ENCODE peak calls at places on chromosome X, in six cellular contexts. Y is HepG2, B is A549, E is endothelial cell of umbilical vein, Z is K562, G is GM12878. M is an unnamed sample.

GRCh38 chrX:82412851-82413250 is 1095.2 kb upstream of the POU3F4 start:
- DNase-seq in B (no peak), Y (no peak), E (no peak), Z (no peak), G (no peak), M (no peak)

GRCh38 chrX:28920554-28920953 is 333.3 kb downstream of the IL1RAPL1 start:
- DNase-seq in B (no peak), G (no peak), Z (no peak), E (peak), Y (no peak), M (no peak)

GRCh38 chrX:111634823-111635410 is 46.1 kb upstream of the ALG13 start:
- DNase-seq in E (no peak), Z (no peak), B (no peak), Y (no peak), G (no peak), M (no peak)

GRCh38 chrX:68438575-68438974 is 5.3 kb upstream of the OPHN1 start:
- DNase-seq in G (no peak), B (peak), E (no peak), Z (peak), Y (peak), M (no peak)

GRCh38 chrX:119488749-119489148 is 20.5 kb downstream of the SLC25A5 start:
- DNase-seq in G (no peak), Z (peak), B (peak), Y (peak), E (peak), M (peak)

GRCh38 chrX:131083510-131084142 is 25.5 kb downstream of the ARHGAP36 start:
- DNase-seq in Y (peak), B (no peak), E (no peak), G (no peak), Z (no peak), M (no peak)

GRCh38 chrX:45628041-45628440 is 427.4 kb upstream of the DIPK2B start:
- DNase-seq in E (no peak), G (no peak), B (no peak), Y (no peak), Z (no peak), M (no peak)

GRCh38 chrX:2385224-2385623 is 115.6 kb downstream of the DHRSX start:
- DNase-seq in E (no peak), Y (no peak), B (peak), G (no peak), Z (no peak), M (no peak)

GRCh38 chrX:85836868-85837267 is 210.5 kb downstream of the CHM start:
- DNase-seq in Y (no peak), E (no peak), G (no peak), B (no peak), Z (no peak), M (no peak)

GRCh38 chrX:103439161-103439560 is 62.8 kb downstream of the BEX3 start:
- DNase-seq in Y (no peak), G (no peak), Z (peak), E (no peak), B (no peak), M (no peak)

GRCh38 chrX:9593756-9594155 is 128.9 kb downstream of the TBL1X start:
- DNase-seq in G (no peak), Y (no peak), E (no peak), Z (no peak), B (no peak), M (no peak)

GRCh38 chrX:20112022-20112421 is 4.7 kb downstream of the MAP7D2 start:
- DNase-seq in B (no peak), Y (no peak), E (no peak), G (no peak), Z (no peak), M (no peak)

GRCh38 chrX:1444896-1445480 is 7.7 kb downstream of the ASMTL start:
- DNase-seq in G (no peak), Z (no peak), E (no peak), B (no peak), Y (no peak), M (no peak)

GRCh38 chrX:93985621-93986020 is 311.6 kb downstream of the FAM133A start:
- DNase-seq in E (no peak), Z (no peak), G (no peak), B (no peak), Y (no peak), M (peak)

GRCh38 chrX:132483951-132484350 is 4.9 kb downstream of the MBNL3 start:
- DNase-seq in B (no peak), E (no peak), Y (no peak), G (no peak), Z (no peak), M (no peak)

GRCh38 chrX:41588271-41588670 is 100.5 kb upstream of the GPR34 start:
- DNase-seq in B (no peak), Y (no peak), G (no peak), E (no peak), Z (peak), M (no peak)

GRCh38 chrX:154487518-154488290 is 1.3 kb upstream of the UBL4A start:
- DNase-seq in B (no peak), E (no peak), G (no peak), Y (no peak), Z (no peak), M (no peak)

GRCh38 chrX:154490021-154490413 is 412 bp downstream of the SLC10A3 start:
- DNase-seq in Z (peak), E (peak), B (peak), Y (no peak), G (no peak), M (peak)

GRCh38 chrX:154489182-154489581 is 1.2 kb downstream of the SLC10A3 start:
- DNase-seq in B (no peak), E (no peak), G (no peak), Z (no peak), Y (no peak), M (no peak)

GRCh38 chrX:154488336-154489075 is 1.9 kb downstream of the SLC10A3 start:
- DNase-seq in Y (no peak), E (no peak), B (no peak), Z (no peak), G (no peak), M (no peak)

DNA sequence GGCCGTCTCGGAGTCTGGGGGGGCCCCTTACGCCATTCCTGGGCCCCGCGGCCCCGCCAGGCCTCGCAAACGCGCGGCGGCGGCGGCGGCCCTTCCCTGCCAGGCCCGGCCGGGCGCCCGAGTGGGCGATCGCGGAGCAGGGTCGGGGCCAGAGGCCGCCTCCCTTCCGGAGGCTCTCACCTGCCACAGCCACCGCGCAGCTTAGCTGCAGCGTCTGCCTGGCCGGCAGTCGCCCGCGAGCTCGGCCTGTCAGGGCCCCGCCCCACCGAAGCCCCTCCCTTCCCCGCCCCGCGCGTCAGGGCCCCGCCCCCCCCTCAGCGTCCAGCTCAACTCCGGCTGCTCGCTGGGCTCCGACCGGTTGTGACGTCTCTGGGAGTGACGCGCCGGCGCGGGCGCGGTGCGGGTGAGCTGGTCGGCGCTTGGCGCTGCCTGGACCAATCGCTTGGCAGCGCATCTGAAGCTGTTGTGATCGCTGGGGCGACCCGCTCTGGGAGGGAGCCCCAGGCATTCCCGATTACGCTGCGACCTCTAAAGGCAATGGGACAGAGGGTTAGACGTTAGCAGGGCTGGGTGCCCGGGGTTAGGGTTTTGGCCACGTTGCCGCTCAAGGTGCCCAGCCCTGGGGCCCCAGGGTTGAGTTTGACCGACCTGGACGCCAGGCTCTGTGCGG is at the start of gene SLC10A3:
- DNase-seq in Y (peak), Z (peak), E (peak), G (peak), B (peak), M (peak)
- TF ChIP-seq CTCF in Y (peak), Z (peak), E (no peak), G (no peak), B (no peak), M (no peak)

DNA sequence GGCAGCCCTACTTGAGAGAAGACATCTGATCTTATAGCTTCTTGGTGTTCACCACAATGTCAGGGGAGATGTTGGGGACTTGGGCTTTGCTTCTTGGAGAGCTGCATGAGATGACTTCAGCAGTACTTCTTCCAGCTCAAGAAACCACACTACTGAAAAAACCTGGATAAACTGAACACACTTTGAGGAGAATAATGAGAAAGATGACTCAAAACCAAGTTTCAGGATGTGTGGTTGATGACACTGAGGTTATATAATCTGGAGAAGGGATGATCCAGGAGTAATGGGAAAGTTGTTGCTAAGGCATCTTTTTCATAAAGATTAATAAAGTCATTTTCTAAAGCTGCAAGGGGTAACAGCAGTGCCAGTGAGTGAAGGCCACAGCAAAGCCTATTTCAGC is 58.4 kb upstream of the PNPLA4 start:
- DNase-seq in Z (no peak), Y (no peak), E (no peak), G (no peak), B (no peak), M (peak)
- TF ChIP-seq MAX in Z (no peak), Y (no peak), E (no peak), G (no peak), B (no peak), M (no peak)

GRCh38 chrX:23332888-23333821 is 1.5 kb upstream of the PTCHD1 start:
- DNase-seq in E (no peak), G (no peak), Z (no peak), Y (no peak), B (no peak), M (no peak)
- TF ChIP-seq MYC in E (no peak), G (no peak), Z (no peak), Y (no peak), B (no peak), M (no peak)

DNA sequence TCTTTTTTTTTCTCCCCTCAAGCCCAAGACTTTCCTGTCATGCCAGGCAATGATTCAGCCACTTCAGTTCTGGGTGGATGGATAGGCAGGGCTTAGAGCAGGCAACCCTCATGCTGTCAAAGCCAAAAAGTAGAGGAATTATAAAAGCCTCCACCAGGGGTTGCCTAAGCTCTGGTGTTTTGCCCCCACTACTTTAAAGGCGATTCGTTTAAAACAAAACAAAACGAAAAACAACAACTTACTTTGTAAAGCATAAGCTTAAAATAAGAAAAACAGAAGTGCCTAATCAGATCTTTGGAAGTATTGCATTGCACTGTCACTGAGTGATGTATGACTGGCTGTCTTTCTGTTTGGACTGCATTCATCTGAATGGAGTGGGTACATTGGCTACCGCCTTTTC is 5.3 kb upstream of the IDS start:
- DNase-seq in Y (no peak), G (no peak), E (peak), Z (no peak), B (no peak), M (peak)
- TF ChIP-seq CTCF in Y (no peak), G (peak), E (peak), Z (peak), B (no peak), M (peak)

GRCh38 chrX:106919932-106920452 is at the start of gene CLDN2:
- DNase-seq in E (no peak), G (no peak), B (no peak), Z (no peak), Y (peak), M (no peak)

GRCh38 chrX:106912864-106913263 is 7.3 kb upstream of the CLDN2 start:
- DNase-seq in Z (no peak), Y (no peak), B (no peak), G (no peak), E (no peak), M (no peak)

GRCh38 chrX:106921637-106922036 is 1.4 kb downstream of the CLDN2 start:
- DNase-seq in G (no peak), B (no peak), E (no peak), Y (no peak), Z (no peak), M (no peak)

DNA sequence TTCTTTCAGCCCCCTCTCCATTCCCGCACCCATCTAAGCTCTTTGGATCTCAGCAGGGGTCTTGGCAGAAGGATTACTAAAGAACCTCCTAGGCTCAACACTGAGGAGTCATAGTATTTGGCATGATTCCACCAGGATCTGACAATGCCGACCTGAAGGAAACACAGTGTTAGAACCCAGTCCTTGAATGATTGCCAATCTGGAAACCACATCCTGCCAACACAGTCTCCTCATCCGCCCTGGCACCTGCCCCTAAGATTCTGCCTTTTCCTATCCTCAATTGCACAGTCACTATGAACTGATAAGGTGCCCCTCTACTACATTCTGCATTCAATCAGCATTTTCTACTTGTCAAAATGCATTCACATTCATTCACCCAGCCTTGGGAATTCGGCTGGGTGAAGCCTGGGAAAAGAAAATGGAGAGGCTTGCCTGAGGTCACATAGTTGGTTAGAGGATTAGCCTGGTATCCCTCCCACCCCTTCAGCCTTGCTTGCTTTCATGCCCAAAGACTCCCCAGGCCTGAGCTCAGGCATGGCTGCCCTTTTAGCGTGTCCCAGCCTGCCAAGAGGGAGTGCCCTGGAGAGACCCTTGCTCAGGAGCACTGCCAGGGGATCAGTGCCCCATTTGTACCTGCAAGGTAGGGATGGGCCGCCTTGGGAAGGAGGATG is 2.2 kb upstream of the CLDN2 start:
- DNase-seq in B (peak), E (peak), Y (no peak), G (no peak), Z (no peak), M (no peak)
- TF ChIP-seq MAX in B (no peak), E (no peak), Y (no peak), G (no peak), Z (no peak), M (no peak)

GRCh38 chrX:24156177-24156576 is 6.6 kb downstream of the ZFX start:
- DNase-seq in Y (no peak), Z (no peak), G (no peak), B (no peak), E (no peak), M (no peak)
- TF ChIP-seq MYC in Y (no peak), Z (no peak), G (no peak), B (no peak), E (no peak), M (no peak)

GRCh38 chrX:47619486-47620302 is at the start of gene SYN1:
- DNase-seq in B (peak), Y (peak), E (peak), G (no peak), Z (peak), M (peak)
- TF ChIP-seq CTCF in B (no peak), Y (peak), E (no peak), G (no peak), Z (peak), M (no peak)

DNA sequence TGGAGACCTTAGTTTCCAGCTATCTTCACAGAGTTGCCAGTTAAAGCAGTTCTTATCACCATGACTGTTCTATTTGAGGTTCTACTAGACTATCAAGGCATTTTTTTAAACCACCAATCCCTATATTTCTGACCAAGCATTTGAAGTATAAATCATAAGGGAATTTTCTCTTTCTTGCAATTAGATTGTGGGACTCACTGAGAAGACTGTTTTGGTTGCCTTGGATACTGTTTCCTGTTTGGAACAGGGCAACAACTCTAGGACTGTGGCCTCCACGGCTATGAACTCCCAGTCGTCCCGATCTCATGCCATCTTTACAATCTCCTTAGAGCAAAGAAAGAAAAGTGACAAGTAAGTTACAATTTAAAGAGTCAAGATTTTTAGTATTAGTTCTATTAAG is 11.8 kb downstream of the KIF4A start:
- DNase-seq in G (no peak), E (peak), Z (no peak), Y (no peak), B (no peak), M (no peak)
- TF ChIP-seq MAX in G (no peak), E (no peak), Z (no peak), Y (no peak), B (no peak), M (no peak)

GRCh38 chrX:134933911-134934310 is 56.9 kb upstream of the SMIM10 start:
- DNase-seq in Y (no peak), B (no peak), G (no peak), Z (peak), E (peak), M (no peak)

GRCh38 chrX:134935286-134935685 is 55.5 kb upstream of the SMIM10 start:
- DNase-seq in G (no peak), E (no peak), Z (no peak), Y (no peak), B (no peak), M (no peak)

GRCh38 chrX:134933248-134933647 is 57.5 kb upstream of the SMIM10 start:
- DNase-seq in B (no peak), Y (no peak), E (no peak), Z (no peak), G (no peak), M (no peak)

GRCh38 chrX:134938682-134939081 is 52.1 kb upstream of the SMIM10 start:
- DNase-seq in B (no peak), Z (no peak), E (no peak), G (no peak), Y (no peak), M (no peak)

DNA sequence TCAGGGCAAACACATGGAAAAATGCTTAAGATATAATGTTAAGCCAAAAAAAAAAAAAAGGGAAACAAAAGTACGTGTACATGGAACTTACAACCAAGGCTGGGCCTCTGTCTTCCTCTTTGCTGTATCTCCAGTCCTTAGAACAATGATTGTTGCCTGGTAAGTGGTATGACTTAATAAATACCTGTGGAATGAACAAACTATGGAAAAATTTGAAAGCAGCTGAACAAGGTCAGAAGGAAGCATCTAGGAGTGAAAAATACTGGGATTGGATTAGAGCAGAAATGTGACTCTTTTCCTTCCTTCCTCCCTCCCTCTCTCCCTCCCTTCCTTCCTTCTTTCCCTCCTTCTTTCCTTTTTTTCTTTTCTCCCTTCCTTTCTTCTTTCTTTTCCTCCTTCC is 54.2 kb upstream of the SMIM10 start:
- DNase-seq in Z (no peak), G (no peak), E (peak), B (peak), Y (peak), M (no peak)
- TF ChIP-seq MYC in Z (no peak), G (no peak), E (no peak), B (no peak), Y (no peak), M (no peak)

DNA sequence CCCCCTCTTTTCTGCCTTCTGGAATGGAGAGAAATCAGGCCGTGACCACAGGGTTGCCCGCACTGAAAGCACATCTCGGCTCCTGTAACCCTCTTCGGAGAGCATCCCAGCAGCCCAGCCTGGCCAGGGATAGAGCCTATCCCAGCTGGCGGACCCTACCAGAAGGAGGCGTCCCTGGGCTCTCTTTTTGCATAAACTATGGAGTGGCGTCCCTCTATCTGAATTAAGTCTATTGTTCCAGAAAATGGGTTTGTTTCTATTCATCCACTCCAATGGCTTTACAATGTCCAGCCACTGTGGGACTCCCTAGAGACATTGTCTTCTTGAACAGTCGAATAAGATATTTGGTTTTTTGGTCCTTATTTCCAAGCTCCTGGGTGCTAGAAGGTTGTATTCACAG is 689 bp upstream of the NHSL2 start:
- DNase-seq in B (peak), G (no peak), Y (no peak), E (no peak), Z (no peak), M (no peak)
- TF ChIP-seq CTCF in B (peak), G (no peak), Y (no peak), E (no peak), Z (peak), M (no peak)

M was measured in NB4.